ENCODE peak calls at places on chromosomes 7 and 10, in six cellular contexts. R, T, G, F, N and B are unnamed samples.

GRCh38 chr10:50373821-50374501 is 122.6 kb upstream of the ASAH2 start:
- DNase-seq in R (no peak), T (peak; percentile 37), G (no peak), F (no peak), N (no peak), B (no peak)

GRCh38 chr7:134480730-134481129 is 21.8 kb upstream of the AKR1B1 start:
- DNase-seq in R (no peak), T (peak; percentile 35), G (no peak), F (peak; percentile 59), N (no peak), B (no peak)

GRCh38 chr10:132634241-132634946 is 96.8 kb downstream of the INPP5A start:
- DNase-seq in R (peak; percentile 27), T (no peak), G (peak; percentile 53), F (no peak), N (peak; percentile 69), B (peak; percentile 75)

GRCh38 chr7:30925117-30925516 is 13.5 kb downstream of the AQP1 start:
- DNase-seq in R (peak; percentile 9), T (no peak), G (peak; percentile 48), F (no peak), N (no peak), B (no peak)

GRCh38 chr10:80289451-80290287 is at the start of gene MAT1A:
- DNase-seq in R (peak; percentile 91), T (peak; percentile 3), G (no peak), F (peak; percentile 36), N (peak; percentile 30), B (no peak)

GRCh38 chr10:86693721-86694369 is 25.5 kb downstream of the LDB3 start:
- DNase-seq in R (no peak), T (peak; percentile 51), G (no peak), F (peak; percentile 28), N (peak; percentile 51), B (peak; percentile 61)

GRCh38 chr7:44368885-44369284 is 43.5 kb upstream of the CAMK2B start:
- DNase-seq in R (no peak), T (no peak), G (no peak), F (no peak), N (no peak), B (no peak)

GRCh38 chr10:84156768-84157167 is 16.8 kb upstream of the GPR15LG start:
- DNase-seq in R (no peak), T (peak; percentile 10), G (no peak), F (no peak), N (no peak), B (no peak)

GRCh38 chr7:130721486-130722277 is 12.3 kb downstream of the KLF14 start:
- DNase-seq in R (peak; percentile 73), T (peak; percentile 69), G (peak; percentile 71), F (peak; percentile 71), N (peak; percentile 55), B (peak; percentile 74)

GRCh38 chr10:91162050-91162494 is 58.4 kb upstream of the PCGF5 start:
- DNase-seq in R (no peak), T (peak; percentile 46), G (no peak), F (peak; percentile 28), N (no peak), B (no peak)

GRCh38 chr7:95749515-95749914 is 22.8 kb upstream of the DYNC1I1 start:
- DNase-seq in R (no peak), T (no peak), G (no peak), F (no peak), N (no peak), B (no peak)
- H3K9me3 ChIP-seq in R (no peaks in the 10 kb centered on the region), T (no peaks in the 10 kb centered on the region), G (no peaks in the 10 kb centered on the region), F (no peaks in the 10 kb centered on the region), N (no peaks in the 10 kb centered on the region), B (no peaks in the 10 kb centered on the region)

DNA sequence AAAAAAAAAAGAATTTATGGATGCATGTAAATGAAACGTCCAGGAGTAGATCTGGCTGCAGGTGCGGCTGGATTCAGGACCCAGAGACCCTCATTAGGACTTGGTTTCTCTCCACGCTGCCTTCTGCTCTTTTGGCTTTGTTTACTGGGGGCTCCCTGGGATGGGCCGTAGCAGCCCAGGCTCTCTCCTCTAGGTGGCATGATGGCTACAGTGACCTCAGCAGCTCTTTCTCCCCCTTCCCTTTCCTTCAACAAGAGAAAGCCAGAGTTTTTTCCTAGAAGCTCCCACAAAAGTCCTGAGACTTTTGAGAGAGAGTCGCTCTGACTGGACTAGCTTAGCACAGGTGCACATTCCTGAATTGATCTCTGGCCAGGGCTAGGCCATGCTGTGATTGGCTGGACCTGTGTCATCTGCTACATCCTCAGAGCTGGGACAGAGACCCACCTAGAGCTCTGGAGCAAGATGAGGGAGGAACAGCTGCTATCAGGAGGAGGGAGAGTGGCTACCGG is 67.8 kb upstream of the PDCD4 start:
- DNase-seq in R (no peak), T (peak; percentile 24), G (peak; percentile 82), F (peak; percentile 50), N (peak; percentile 74), B (peak; percentile 72)
- H3K4me1 ChIP-seq in R (peaks cover 6% of the 10 kb centered on the region), T (peaks cover 7% of the 10 kb centered on the region), G (peaks cover 24% of the 10 kb centered on the region), F (peaks cover 9% of the 10 kb centered on the region), N (peaks cover 33% of the 10 kb centered on the region), B (peaks cover 19% of the 10 kb centered on the region)

GRCh38 chr7:158193446-158193845 is 394.2 kb downstream of the PTPRN2 start:
- DNase-seq in R (no peak), T (no peak), G (no peak), F (no peak), N (no peak), B (no peak)
- H3K9me3 ChIP-seq in R (no peaks in the 10 kb centered on the region), T (peaks cover 68% of the 10 kb centered on the region), G (peaks cover 42% of the 10 kb centered on the region), F (no peaks in the 10 kb centered on the region), N (peaks cover 5% of the 10 kb centered on the region), B (peaks cover 11% of the 10 kb centered on the region)

GRCh38 chr7:42093361-42093905 is 143.6 kb downstream of the GLI3 start:
- DNase-seq in R (no peak), T (no peak), G (no peak), F (no peak), N (no peak), B (no peak)
- H3K4me1 ChIP-seq in R (no peaks in the 10 kb centered on the region), T (peaks cover 41% of the 10 kb centered on the region), G (peaks cover 11% of the 10 kb centered on the region), F (no peaks in the 10 kb centered on the region), N (peaks cover 12% of the 10 kb centered on the region), B (peaks cover 5% of the 10 kb centered on the region)

GRCh38 chr7:56479136-56479535 is 362.9 kb upstream of the NUPR2 start:
- DNase-seq in R (no peak), T (no peak), G (no peak), F (no peak), N (no peak), B (no peak)

GRCh38 chr7:56471811-56472210 is 355.6 kb upstream of the NUPR2 start:
- DNase-seq in R (no peak), T (no peak), G (no peak), F (no peak), N (no peak), B (no peak)

GRCh38 chr7:56479748-56480147 is 363.5 kb upstream of the NUPR2 start:
- DNase-seq in R (no peak), T (no peak), G (no peak), F (no peak), N (no peak), B (no peak)

GRCh38 chr7:56474271-56474670 is 358.1 kb upstream of the NUPR2 start:
- DNase-seq in R (no peak), T (no peak), G (no peak), F (no peak), N (no peak), B (no peak)
- H3K9me3 ChIP-seq in R (no peaks in the 10 kb centered on the region), T (peaks cover 69% of the 10 kb centered on the region), G (peaks cover 92% of the 10 kb centered on the region), F (peaks cover 31% of the 10 kb centered on the region), N (peaks cover 64% of the 10 kb centered on the region), B (peaks cover 98% of the 10 kb centered on the region)

DNA sequence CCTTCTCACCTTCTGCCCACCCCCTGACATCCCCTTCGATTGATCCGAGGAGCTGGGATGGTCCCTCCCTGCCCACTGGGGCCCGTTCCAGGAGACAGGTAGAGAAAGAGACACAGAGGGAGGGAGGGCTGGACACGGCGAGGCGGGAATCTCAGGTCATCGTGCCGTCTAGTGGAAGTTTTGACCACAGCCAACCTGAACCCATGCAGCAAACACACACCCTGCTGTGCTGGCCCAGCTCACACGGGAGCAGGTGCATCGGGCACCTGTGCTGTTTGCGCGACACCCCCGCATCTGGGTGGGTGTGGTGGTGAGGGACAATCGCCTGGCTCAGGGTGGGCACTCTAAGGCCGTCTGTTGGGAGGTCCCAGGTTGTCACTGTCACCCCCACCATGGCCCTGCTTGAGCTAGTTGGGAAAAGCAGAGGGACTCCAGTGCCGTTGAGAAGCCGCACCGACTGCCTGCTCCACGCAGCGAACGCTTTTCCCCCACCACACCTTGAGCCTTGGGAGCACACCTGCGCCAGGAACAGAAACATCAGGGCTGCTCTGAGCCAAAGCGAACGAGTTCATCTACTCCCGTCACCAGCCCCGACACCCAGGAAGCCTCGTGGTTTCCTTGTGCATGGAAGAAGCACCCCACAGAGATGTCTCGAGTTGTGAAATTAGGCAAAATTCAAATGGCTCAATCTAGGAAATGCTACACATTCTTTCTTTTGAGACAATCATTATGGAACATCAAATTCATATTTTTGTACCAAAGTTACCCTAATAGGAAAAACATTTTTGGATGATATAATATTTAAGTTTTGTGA is 285.8 kb downstream of the DNAJB6 start:
- DNase-seq in R (no peak), T (no peak), G (no peak), F (no peak), N (no peak), B (no peak)
- H3K4me1 ChIP-seq in R (no peaks in the 10 kb centered on the region), T (no peaks in the 10 kb centered on the region), G (no peaks in the 10 kb centered on the region), F (no peaks in the 10 kb centered on the region), N (no peaks in the 10 kb centered on the region), B (no peaks in the 10 kb centered on the region)